ENCODE peak calls at places on chromosomes 16 and 17, in six cellular contexts. One of them, this sample, is unnamed.

GRCh38 chr17:72122668-72123495 is 2.1 kb downstream of the SOX9 start:
- DNase-seq in body of pancreas: no peak
- DNase-seq in GM23248: peak; percentile 83
- DNase-seq in tibial artery: peak; percentile 71
- DNase-seq in effector memory CD4-positive, alpha-beta T cell: no peak
- DNase-seq in OCI-LY7: no peak
- DNase-seq in this sample: no peak

GRCh38 chr16:84738255-84739038 is 38.6 kb downstream of the USP10 start:
- DNase-seq in body of pancreas: peak; percentile 85
- DNase-seq in GM23248: peak; percentile 78
- DNase-seq in tibial artery: peak; percentile 81
- DNase-seq in effector memory CD4-positive, alpha-beta T cell: peak; percentile 61
- DNase-seq in OCI-LY7: peak; percentile 88
- DNase-seq in this sample: peak; percentile 39

GRCh38 chr17:40442392-40443195 is 656 bp upstream of the IGFBP4 start:
- DNase-seq in body of pancreas: no peak
- DNase-seq in GM23248: peak; percentile 72
- DNase-seq in tibial artery: peak; percentile 86
- DNase-seq in effector memory CD4-positive, alpha-beta T cell: no peak
- DNase-seq in OCI-LY7: no peak
- DNase-seq in this sample: no peak

GRCh38 chr16:74850027-74850426 is 75.4 kb upstream of the FA2H start:
- DNase-seq in body of pancreas: no peak
- DNase-seq in GM23248: no peak
- DNase-seq in tibial artery: no peak
- DNase-seq in effector memory CD4-positive, alpha-beta T cell: no peak
- DNase-seq in OCI-LY7: no peak
- DNase-seq in this sample: no peak

GRCh38 chr17:81398855-81399451 is 3.7 kb downstream of the BAHCC1 start:
- DNase-seq in body of pancreas: peak; percentile 36
- DNase-seq in GM23248: peak; percentile 67
- DNase-seq in tibial artery: no peak
- DNase-seq in effector memory CD4-positive, alpha-beta T cell: no peak
- DNase-seq in OCI-LY7: no peak
- DNase-seq in this sample: no peak

GRCh38 chr16:20355114-20355782 is 2.7 kb upstream of the UMOD start:
- DNase-seq in body of pancreas: no peak
- DNase-seq in GM23248: no peak
- DNase-seq in tibial artery: no peak
- DNase-seq in effector memory CD4-positive, alpha-beta T cell: no peak
- DNase-seq in OCI-LY7: no peak
- DNase-seq in this sample: no peak

GRCh38 chr17:47203984-47204721 is 5.0 kb upstream of the MYL4 start:
- DNase-seq in body of pancreas: no peak
- DNase-seq in GM23248: peak; percentile 83
- DNase-seq in tibial artery: no peak
- DNase-seq in effector memory CD4-positive, alpha-beta T cell: peak; percentile 43
- DNase-seq in OCI-LY7: peak; percentile 87
- DNase-seq in this sample: no peak

GRCh38 chr17:13429201-13429600 is 172.5 kb downstream of the HS3ST3A1 start:
- DNase-seq in body of pancreas: no peak
- DNase-seq in GM23248: peak; percentile 96
- DNase-seq in tibial artery: no peak
- DNase-seq in effector memory CD4-positive, alpha-beta T cell: no peak
- DNase-seq in OCI-LY7: no peak
- DNase-seq in this sample: no peak

GRCh38 chr17:66542183-66542966 is 240.0 kb downstream of the PRKCA start:
- DNase-seq in body of pancreas: no peak
- DNase-seq in GM23248: peak; percentile 51
- DNase-seq in tibial artery: no peak
- DNase-seq in effector memory CD4-positive, alpha-beta T cell: no peak
- DNase-seq in OCI-LY7: peak; percentile 59
- DNase-seq in this sample: no peak

GRCh38 chr16:15951852-15952251 is 2.4 kb downstream of the ABCC1 start:
- DNase-seq in body of pancreas: no peak
- DNase-seq in GM23248: no peak
- DNase-seq in tibial artery: no peak
- DNase-seq in effector memory CD4-positive, alpha-beta T cell: no peak
- DNase-seq in OCI-LY7: no peak
- DNase-seq in this sample: no peak

GRCh38 chr17:8726951-8727555 is 17.6 kb downstream of the CCDC42 start:
- DNase-seq in body of pancreas: no peak
- DNase-seq in GM23248: no peak
- DNase-seq in tibial artery: peak; percentile 75
- DNase-seq in effector memory CD4-positive, alpha-beta T cell: no peak
- DNase-seq in OCI-LY7: no peak
- DNase-seq in this sample: no peak

GRCh38 chr17:5769936-5770335 is 185.6 kb upstream of the NLRP1 start:
- DNase-seq in body of pancreas: peak; percentile 7
- DNase-seq in GM23248: no peak
- DNase-seq in tibial artery: no peak
- DNase-seq in effector memory CD4-positive, alpha-beta T cell: no peak
- DNase-seq in OCI-LY7: no peak
- DNase-seq in this sample: no peak

GRCh38 chr16:75087040-75087979 is 29.3 kb downstream of the LDHD start:
- DNase-seq in body of pancreas: no peak
- DNase-seq in GM23248: peak; percentile 44
- DNase-seq in tibial artery: no peak
- DNase-seq in effector memory CD4-positive, alpha-beta T cell: no peak
- DNase-seq in OCI-LY7: no peak
- DNase-seq in this sample: no peak

GRCh38 chr17:61393550-61393903 is 6.1 kb upstream of the TBX2 start:
- DNase-seq in body of pancreas: no peak
- DNase-seq in GM23248: peak; percentile 38
- DNase-seq in tibial artery: no peak
- DNase-seq in effector memory CD4-positive, alpha-beta T cell: no peak
- DNase-seq in OCI-LY7: no peak
- DNase-seq in this sample: no peak

GRCh38 chr16:24045641-24046040 is 209.9 kb downstream of the PRKCB start:
- DNase-seq in body of pancreas: no peak
- DNase-seq in GM23248: no peak
- DNase-seq in tibial artery: no peak
- DNase-seq in effector memory CD4-positive, alpha-beta T cell: no peak
- DNase-seq in OCI-LY7: peak; percentile 24
- DNase-seq in this sample: no peak

GRCh38 chr16:22424161-22424937 is 49.9 kb upstream of the CDR2 start:
- DNase-seq in body of pancreas: peak; percentile 87
- DNase-seq in GM23248: peak; percentile 85
- DNase-seq in tibial artery: peak; percentile 90
- DNase-seq in effector memory CD4-positive, alpha-beta T cell: no peak
- DNase-seq in OCI-LY7: no peak
- DNase-seq in this sample: no peak

GRCh38 chr16:4293822-4294457 is 21.1 kb upstream of the TFAP4 start:
- DNase-seq in body of pancreas: peak; percentile 59
- DNase-seq in GM23248: peak; percentile 90
- DNase-seq in tibial artery: peak; percentile 86
- DNase-seq in effector memory CD4-positive, alpha-beta T cell: no peak
- DNase-seq in OCI-LY7: no peak
- DNase-seq in this sample: peak; percentile 30

GRCh38 chr16:25012525-25012991 is 2.6 kb downstream of the ARHGAP17 start:
- DNase-seq in body of pancreas: no peak
- DNase-seq in GM23248: peak; percentile 94
- DNase-seq in tibial artery: no peak
- DNase-seq in effector memory CD4-positive, alpha-beta T cell: no peak
- DNase-seq in OCI-LY7: no peak
- DNase-seq in this sample: no peak

GRCh38 chr17:8365143-8365542 is 11.4 kb downstream of the KRABD2 start:
- DNase-seq in body of pancreas: no peak
- DNase-seq in GM23248: peak; percentile 65
- DNase-seq in tibial artery: no peak
- DNase-seq in effector memory CD4-positive, alpha-beta T cell: no peak
- DNase-seq in OCI-LY7: no peak
- DNase-seq in this sample: no peak

GRCh38 chr17:81481815-81482505 is 30.6 kb downstream of the ACTG1 start:
- DNase-seq in body of pancreas: no peak
- DNase-seq in GM23248: no peak
- DNase-seq in tibial artery: no peak
- DNase-seq in effector memory CD4-positive, alpha-beta T cell: no peak
- DNase-seq in OCI-LY7: no peak
- DNase-seq in this sample: no peak

GRCh38 chr17:50904522-50905459 is 38.6 kb upstream of the TOB1 start:
- DNase-seq in body of pancreas: peak; percentile 88
- DNase-seq in GM23248: peak; percentile 27
- DNase-seq in tibial artery: peak; percentile 97
- DNase-seq in effector memory CD4-positive, alpha-beta T cell: no peak
- DNase-seq in OCI-LY7: peak; percentile 23
- DNase-seq in this sample: peak; percentile 57

GRCh38 chr17:50906443-50906842 is 40.3 kb upstream of the TOB1 start:
- DNase-seq in body of pancreas: no peak
- DNase-seq in GM23248: no peak
- DNase-seq in tibial artery: no peak
- DNase-seq in effector memory CD4-positive, alpha-beta T cell: no peak
- DNase-seq in OCI-LY7: no peak
- DNase-seq in this sample: no peak

GRCh38 chr17:50902768-50903353 is 36.7 kb upstream of the TOB1 start:
- DNase-seq in body of pancreas: no peak
- DNase-seq in GM23248: no peak
- DNase-seq in tibial artery: no peak
- DNase-seq in effector memory CD4-positive, alpha-beta T cell: no peak
- DNase-seq in OCI-LY7: no peak
- DNase-seq in this sample: no peak

GRCh38 chr17:50903604-50904521 is 37.7 kb upstream of the TOB1 start:
- DNase-seq in body of pancreas: no peak
- DNase-seq in GM23248: peak; percentile 43
- DNase-seq in tibial artery: no peak
- DNase-seq in effector memory CD4-positive, alpha-beta T cell: peak; percentile 52
- DNase-seq in OCI-LY7: peak; percentile 67
- DNase-seq in this sample: no peak

GRCh38 chr17:50905460-50905803 is 39.3 kb upstream of the TOB1 start:
- DNase-seq in body of pancreas: peak; percentile 92
- DNase-seq in GM23248: no peak
- DNase-seq in tibial artery: no peak
- DNase-seq in effector memory CD4-positive, alpha-beta T cell: no peak
- DNase-seq in OCI-LY7: no peak
- DNase-seq in this sample: no peak
- H3K27ac ChIP-seq in body of pancreas: peak overlapping the region; percentile 98
- H3K27ac ChIP-seq in GM23248: no peak overlapping the region
- H3K27ac ChIP-seq in tibial artery: peak overlapping the region; percentile 92
- H3K27ac ChIP-seq in effector memory CD4-positive, alpha-beta T cell: peak overlapping the region; percentile 75
- H3K27ac ChIP-seq in OCI-LY7: no peak overlapping the region
- H3K27ac ChIP-seq in this sample: peak overlapping the region; percentile 38

GRCh38 chr17:16423226-16423872 is 8.0 kb downstream of the TRPV2 start:
- DNase-seq in body of pancreas: no peak
- DNase-seq in GM23248: no peak
- DNase-seq in tibial artery: no peak
- DNase-seq in effector memory CD4-positive, alpha-beta T cell: no peak
- DNase-seq in OCI-LY7: no peak
- DNase-seq in this sample: no peak
- H3K27ac ChIP-seq in body of pancreas: no peak overlapping the region
- H3K27ac ChIP-seq in GM23248: no peak overlapping the region
- H3K27ac ChIP-seq in tibial artery: no peak overlapping the region
- H3K27ac ChIP-seq in effector memory CD4-positive, alpha-beta T cell: no peak overlapping the region
- H3K27ac ChIP-seq in OCI-LY7: no peak overlapping the region
- H3K27ac ChIP-seq in this sample: no peak overlapping the region

GRCh38 chr17:48564200-48565023 is 13.7 kb downstream of the HOXB4 start:
- DNase-seq in body of pancreas: no peak
- DNase-seq in GM23248: peak; percentile 73
- DNase-seq in tibial artery: no peak
- DNase-seq in effector memory CD4-positive, alpha-beta T cell: no peak
- DNase-seq in OCI-LY7: no peak
- DNase-seq in this sample: no peak

GRCh38 chr17:48563385-48563838 is 14.7 kb downstream of the HOXB4 start:
- DNase-seq in body of pancreas: no peak
- DNase-seq in GM23248: no peak
- DNase-seq in tibial artery: no peak
- DNase-seq in effector memory CD4-positive, alpha-beta T cell: no peak
- DNase-seq in OCI-LY7: no peak
- DNase-seq in this sample: no peak

GRCh38 chr17:48563867-48564199 is 14.3 kb downstream of the HOXB4 start:
- DNase-seq in body of pancreas: no peak
- DNase-seq in GM23248: no peak
- DNase-seq in tibial artery: no peak
- DNase-seq in effector memory CD4-positive, alpha-beta T cell: no peak
- DNase-seq in OCI-LY7: no peak
- DNase-seq in this sample: no peak

GRCh38 chr17:48561894-48562810 is 16.0 kb downstream of the HOXB4 start:
- DNase-seq in body of pancreas: no peak
- DNase-seq in GM23248: peak; percentile 49
- DNase-seq in tibial artery: no peak
- DNase-seq in effector memory CD4-positive, alpha-beta T cell: no peak
- DNase-seq in OCI-LY7: no peak
- DNase-seq in this sample: no peak

GRCh38 chr17:48562934-48563333 is 15.2 kb downstream of the HOXB4 start:
- DNase-seq in body of pancreas: no peak
- DNase-seq in GM23248: no peak
- DNase-seq in tibial artery: no peak
- DNase-seq in effector memory CD4-positive, alpha-beta T cell: no peak
- DNase-seq in OCI-LY7: no peak
- DNase-seq in this sample: no peak
- H3K27ac ChIP-seq in body of pancreas: no peak overlapping the region
- H3K27ac ChIP-seq in GM23248: no peak overlapping the region
- H3K27ac ChIP-seq in tibial artery: no peak overlapping the region
- H3K27ac ChIP-seq in effector memory CD4-positive, alpha-beta T cell: no peak overlapping the region
- H3K27ac ChIP-seq in OCI-LY7: no peak overlapping the region
- H3K27ac ChIP-seq in this sample: no peak overlapping the region

DNA sequence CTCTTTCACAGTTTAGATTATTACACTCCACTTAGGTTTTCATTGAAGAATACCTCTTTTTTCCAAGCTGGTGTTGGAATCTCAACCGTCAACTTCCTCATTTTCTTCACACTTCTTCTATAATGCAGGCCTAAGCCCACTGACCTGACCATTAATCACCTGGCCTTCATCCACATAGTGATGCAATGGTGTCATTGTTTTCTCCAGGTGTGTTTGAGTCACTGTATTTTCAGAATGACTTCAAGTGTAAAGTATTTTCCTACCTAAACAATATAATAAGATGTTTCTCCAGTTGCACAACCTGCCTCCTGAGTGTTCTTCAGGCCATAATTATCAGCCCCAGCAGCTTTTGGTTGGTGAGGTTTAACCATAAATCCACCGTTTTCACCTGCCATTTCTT is 1675.1 kb downstream of the TP53TG3F start:
- DNase-seq in body of pancreas: no peak
- DNase-seq in GM23248: no peak
- DNase-seq in tibial artery: no peak
- DNase-seq in effector memory CD4-positive, alpha-beta T cell: no peak
- DNase-seq in OCI-LY7: no peak
- DNase-seq in this sample: no peak
- H3K27ac ChIP-seq in body of pancreas: no peak overlapping the region
- H3K27ac ChIP-seq in GM23248: no peak overlapping the region
- H3K27ac ChIP-seq in tibial artery: no peak overlapping the region
- H3K27ac ChIP-seq in effector memory CD4-positive, alpha-beta T cell: no peak overlapping the region
- H3K27ac ChIP-seq in OCI-LY7: no peak overlapping the region
- H3K27ac ChIP-seq in this sample: no peak overlapping the region